ENCODE peak calls at places on chromosomes 13 and 19, in seven cellular contexts. P is SK-N-MC; Q is breast epithelium; M is CD4-positive, alpha-beta T cell; A is PC-3; F is GM23248; B is H9. H is an unnamed sample.

GRCh38 chr19:15316498-15316897 is 15.8 kb downstream of the BRD4 start:
- DNase-seq in A (no peak), P (no peak), F (peak), Q (no peak), M (no peak), B (no peak), H (no peak)

GRCh38 chr13:44317752-44318550 is 55.7 kb upstream of the SERP2 start:
- DNase-seq in M (no peak), B (no peak), Q (no peak), A (peak), F (peak), P (no peak), H (no peak)

GRCh38 chr19:18239303-18239702 is 13.1 kb upstream of the PDE4C start:
- DNase-seq in B (peak), F (peak), M (no peak), P (no peak), Q (no peak), A (no peak), H (no peak)

GRCh38 chr19:50972795-50973376 is 3.5 kb upstream of the KLK6 start:
- DNase-seq in A (peak), B (no peak), P (no peak), Q (no peak), F (no peak), M (no peak), H (no peak)

GRCh38 chr13:44403720-44404063 is 30.1 kb downstream of the SERP2 start:
- DNase-seq in M (no peak), A (no peak), F (no peak), Q (no peak), P (no peak), B (no peak), H (peak)

GRCh38 chr13:20348018-20348417 is 115.9 kb upstream of the GJB6 start:
- DNase-seq in M (no peak), Q (no peak), B (no peak), A (no peak), P (no peak), F (no peak), H (no peak)

GRCh38 chr19:41445575-41445974 is 2.6 kb downstream of the ERICH4 start:
- DNase-seq in M (no peak), P (no peak), A (no peak), B (no peak), Q (peak), F (no peak), H (no peak)

GRCh38 chr13:44884076-44884729 is 105.1 kb downstream of the NUFIP1 start:
- DNase-seq in M (no peak), A (peak), F (peak), B (no peak), Q (no peak), P (no peak), H (no peak)

GRCh38 chr19:34145741-34146202 is 26.5 kb upstream of the LSM14A start:
- DNase-seq in A (peak), Q (no peak), F (peak), P (peak), B (peak), M (peak), H (no peak)

GRCh38 chr13:42745655-42746054 is 35.7 kb upstream of the FAM216B start:
- DNase-seq in F (peak), B (no peak), A (no peak), P (no peak), M (no peak), Q (no peak), H (no peak)

GRCh38 chr13:41765813-41766212 is 195.1 kb downstream of the VWA8 start:
- DNase-seq in Q (no peak), B (no peak), P (no peak), M (no peak), A (no peak), F (no peak), H (no peak)

GRCh38 chr13:114079601-114080536 is 52.6 kb downstream of the RASA3 start:
- DNase-seq in A (no peak), P (no peak), Q (peak), B (no peak), F (no peak), M (no peak), H (peak)

GRCh38 chr13:111948281-111948680 is 118.7 kb upstream of the SOX1 start:
- DNase-seq in F (no peak), B (no peak), A (no peak), P (no peak), Q (no peak), M (no peak), H (no peak)

GRCh38 chr13:49366841-49367240 is 77.0 kb downstream of the CAB39L start:
- DNase-seq in A (no peak), P (no peak), F (peak), Q (no peak), M (no peak), B (no peak), H (no peak)

GRCh38 chr13:30421093-30422055 is 919 bp upstream of the UBE2L5 start:
- DNase-seq in Q (peak), A (peak), M (no peak), P (no peak), B (peak), F (peak), H (peak)
- H3K27ac ChIP-seq in Q (peak), A (peak), M (peak), P (peak), B (no peak), F (peak), H (peak)

DNA sequence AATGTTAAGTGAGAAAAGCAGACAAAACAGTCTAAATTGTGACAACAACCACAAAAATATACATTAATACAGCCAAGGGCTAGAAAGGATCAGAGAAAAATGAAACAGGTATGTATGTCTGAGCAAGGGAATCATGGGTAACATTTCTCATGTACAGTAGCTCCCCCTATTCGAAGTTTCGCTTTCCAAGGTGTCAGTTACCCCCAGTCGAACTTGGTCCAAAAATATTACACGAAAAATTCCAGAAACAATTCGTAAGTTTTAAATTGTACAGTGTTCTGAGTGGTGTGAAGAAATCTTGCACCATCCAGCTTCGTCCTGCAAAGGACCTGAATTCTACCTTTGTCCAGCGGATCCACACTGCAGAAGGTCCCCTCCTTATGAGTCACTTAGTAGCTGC is 1.8 kb upstream of the RNASEH2B start:
- DNase-seq in P (no peak), A (no peak), M (no peak), F (no peak), Q (no peak), B (no peak), H (no peak)
- H3K27ac ChIP-seq in P (no peak), A (no peak), M (no peak), F (no peak), Q (no peak), B (no peak), H (no peak)

GRCh38 chr13:23828086-23828485 is 61.1 kb downstream of the MIPEP start:
- DNase-seq in B (no peak), F (no peak), A (no peak), P (no peak), M (no peak), Q (no peak), H (no peak)

GRCh38 chr13:23828866-23829265 is 60.3 kb downstream of the MIPEP start:
- DNase-seq in Q (no peak), M (no peak), A (no peak), B (no peak), P (no peak), F (peak), H (no peak)

DNA sequence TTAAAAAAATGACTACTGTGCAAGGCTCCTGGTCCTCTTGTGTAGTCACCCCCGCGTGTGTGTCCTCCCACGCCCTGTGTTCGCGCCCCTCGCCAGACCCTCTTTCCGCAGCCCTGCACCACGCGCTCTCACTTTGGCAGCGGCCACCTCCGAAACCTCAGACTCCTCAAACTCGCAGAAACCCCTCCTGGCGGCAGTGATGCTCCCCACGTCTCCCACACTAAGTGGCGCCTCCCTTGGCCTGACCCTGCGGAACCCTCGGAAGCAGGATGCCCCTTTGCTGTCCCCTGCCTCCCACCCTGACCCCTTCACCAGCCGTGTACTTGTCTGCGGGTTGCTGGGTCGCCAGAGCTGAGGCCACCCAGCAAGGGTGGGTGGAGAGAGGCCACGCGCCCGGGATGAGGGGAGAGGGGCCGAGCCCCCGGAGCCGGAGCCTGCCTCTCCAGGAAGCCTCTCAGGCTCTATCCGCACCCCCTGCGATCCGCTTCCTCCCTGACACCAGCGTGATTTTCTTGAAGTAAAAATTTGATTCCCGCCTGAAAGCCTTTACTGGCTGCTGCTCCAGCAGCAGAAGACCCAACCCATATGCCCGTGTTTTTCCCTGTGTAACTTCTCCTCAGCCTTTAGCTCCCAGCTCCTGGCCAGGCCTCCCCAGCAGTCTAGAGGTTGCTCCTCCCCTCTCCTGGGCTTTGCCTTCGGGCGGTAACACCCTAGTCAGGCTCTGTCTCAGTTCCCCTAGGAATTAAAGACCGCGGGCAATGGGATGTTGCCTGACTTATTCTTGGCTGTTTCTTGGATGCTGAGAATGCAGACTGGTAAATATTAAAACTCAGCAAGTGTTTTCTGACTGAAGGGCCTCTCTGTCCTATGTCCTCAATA is 55.2 kb downstream of the MIPEP start:
- DNase-seq in A (no peak), B (no peak), P (peak), F (no peak), M (no peak), Q (no peak), H (no peak)
- H3K27ac ChIP-seq in A (no peak), B (no peak), P (peak), F (no peak), M (no peak), Q (no peak), H (no peak)

GRCh38 chr13:50589139-50589538 is 254.4 kb downstream of the DLEU7 start:
- DNase-seq in B (no peak), Q (no peak), A (peak), M (no peak), F (peak), P (no peak), H (peak)

GRCh38 chr13:50589651-50590054 is 253.8 kb downstream of the DLEU7 start:
- DNase-seq in Q (no peak), F (peak), A (peak), P (no peak), M (no peak), B (no peak), H (no peak)

GRCh38 chr13:50587122-50587521 is 256.4 kb downstream of the DLEU7 start:
- DNase-seq in P (no peak), A (no peak), Q (no peak), F (no peak), M (no peak), B (no peak), H (no peak)

GRCh38 chr13:50587839-50588373 is 255.6 kb downstream of the DLEU7 start:
- DNase-seq in B (no peak), P (no peak), Q (no peak), M (no peak), A (no peak), F (no peak), H (no peak)

GRCh38 chr13:50588736-50589135 is 254.8 kb downstream of the DLEU7 start:
- DNase-seq in P (no peak), M (no peak), A (no peak), F (peak), Q (no peak), B (no peak), H (no peak)
- H3K27ac ChIP-seq in P (no peak), M (no peak), A (no peak), F (peak), Q (no peak), B (no peak), H (no peak)

GRCh38 chr13:25963681-25964080 is 88.1 kb downstream of the SHISA2 start:
- DNase-seq in B (no peak), F (peak), A (peak), M (no peak), Q (no peak), P (no peak), H (no peak)
- H3K27ac ChIP-seq in B (no peak), F (no peak), A (peak), M (no peak), Q (no peak), P (no peak), H (no peak)

DNA sequence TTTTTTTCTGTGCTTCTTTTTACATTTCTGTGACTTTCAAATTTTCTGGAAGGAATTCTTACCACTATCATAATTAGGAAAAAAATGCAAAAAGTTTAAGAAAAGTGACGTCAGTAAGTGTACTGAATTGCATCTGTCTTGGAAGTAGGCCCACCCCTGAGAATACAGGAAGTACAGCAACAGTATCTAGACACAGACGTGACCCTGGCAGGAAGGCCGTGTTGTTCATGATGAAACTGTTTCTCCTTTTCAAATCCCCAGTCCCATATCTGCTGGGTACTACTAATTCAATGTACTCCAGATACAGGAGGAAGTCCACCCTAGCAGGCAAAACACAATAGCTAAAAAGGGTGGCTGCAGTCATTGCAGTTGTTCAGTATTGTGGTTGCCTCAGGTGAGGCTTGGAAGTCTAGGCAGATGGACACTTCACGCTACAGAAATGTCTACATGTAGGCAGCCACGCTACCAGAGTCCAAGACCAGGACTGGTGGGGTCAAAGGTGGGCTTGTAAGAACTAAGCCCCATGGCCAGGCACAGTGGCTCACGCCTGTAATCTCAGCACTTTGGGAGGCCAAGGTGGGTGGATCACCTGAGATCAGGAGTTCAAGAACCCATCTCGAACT is 49.6 kb upstream of the MED4 start:
- DNase-seq in A (no peak), M (no peak), Q (no peak), P (no peak), F (peak), B (no peak), H (no peak)
- H3K27ac ChIP-seq in A (no peak), M (peak), Q (peak), P (no peak), F (no peak), B (no peak), H (peak)

H was measured in aorta.